ENCODE peak calls at places on chromosomes 13 and 19, in nine cellular contexts. One of them, this sample, is unnamed.

GRCh38 chr13:24208314-24208713 is 47.8 kb downstream of the SPATA13 start:
- DNase-seq in fibroblast of mammary gland: peak
- DNase-seq in NCI-H460: peak
- DNase-seq in RCC 7860: peak
- DNase-seq in GF-D8: no peak
- DNase-seq in ELR: peak
- DNase-seq in HTR-8/SVneo: peak
- DNase-seq in NCI-H2029: peak
- DNase-seq in brain microvascular endothelial cell: peak
- DNase-seq in this sample: no peak

GRCh38 chr19:55640043-55640576 is 692 bp upstream of the ZNF580 start:
- DNase-seq in ELR: peak
- DNase-seq in fibroblast of mammary gland: peak
- DNase-seq in NCI-H2029: peak
- DNase-seq in RCC 7860: no peak
- DNase-seq in brain microvascular endothelial cell: peak
- DNase-seq in GF-D8: peak
- DNase-seq in HTR-8/SVneo: no peak
- DNase-seq in NCI-H460: no peak
- DNase-seq in this sample: peak

GRCh38 chr19:39341122-39341719 is 1.0 kb upstream of the SAMD4B start:
- DNase-seq in ELR: peak
- DNase-seq in HTR-8/SVneo: peak
- DNase-seq in GF-D8: no peak
- DNase-seq in fibroblast of mammary gland: no peak
- DNase-seq in RCC 7860: no peak
- DNase-seq in brain microvascular endothelial cell: no peak
- DNase-seq in NCI-H2029: no peak
- DNase-seq in NCI-H460: no peak
- DNase-seq in this sample: no peak

GRCh38 chr13:112783135-112783945 is 93.5 kb downstream of the ATP11A start:
- DNase-seq in brain microvascular endothelial cell: peak
- DNase-seq in HTR-8/SVneo: no peak
- DNase-seq in GF-D8: peak
- DNase-seq in fibroblast of mammary gland: peak
- DNase-seq in NCI-H2029: no peak
- DNase-seq in RCC 7860: no peak
- DNase-seq in ELR: no peak
- DNase-seq in NCI-H460: no peak
- DNase-seq in this sample: no peak

GRCh38 chr19:36420961-36421748 is 2.7 kb upstream of the ZFP82 start:
- DNase-seq in RCC 7860: no peak
- DNase-seq in fibroblast of mammary gland: peak
- DNase-seq in NCI-H2029: no peak
- DNase-seq in brain microvascular endothelial cell: peak
- DNase-seq in NCI-H460: no peak
- DNase-seq in ELR: peak
- DNase-seq in HTR-8/SVneo: no peak
- DNase-seq in GF-D8: no peak
- DNase-seq in this sample: no peak

GRCh38 chr19:40420766-40421467 is 4.9 kb downstream of the SERTAD1 start:
- DNase-seq in NCI-H2029: peak
- DNase-seq in NCI-H460: peak
- DNase-seq in brain microvascular endothelial cell: peak
- DNase-seq in fibroblast of mammary gland: peak
- DNase-seq in ELR: peak
- DNase-seq in RCC 7860: peak
- DNase-seq in HTR-8/SVneo: peak
- DNase-seq in GF-D8: peak
- DNase-seq in this sample: peak

GRCh38 chr13:31346891-31347290 is 147.1 kb downstream of the B3GLCT start:
- DNase-seq in NCI-H2029: no peak
- DNase-seq in ELR: no peak
- DNase-seq in fibroblast of mammary gland: no peak
- DNase-seq in GF-D8: no peak
- DNase-seq in NCI-H460: no peak
- DNase-seq in RCC 7860: no peak
- DNase-seq in HTR-8/SVneo: no peak
- DNase-seq in brain microvascular endothelial cell: no peak
- DNase-seq in this sample: no peak

GRCh38 chr19:49818691-49819331 is 722 bp downstream of the MED25 start:
- DNase-seq in ELR: no peak
- DNase-seq in HTR-8/SVneo: no peak
- DNase-seq in fibroblast of mammary gland: no peak
- DNase-seq in GF-D8: no peak
- DNase-seq in NCI-H2029: no peak
- DNase-seq in brain microvascular endothelial cell: no peak
- DNase-seq in RCC 7860: no peak
- DNase-seq in NCI-H460: no peak
- DNase-seq in this sample: no peak

GRCh38 chr13:47287291-47287751 is 390.5 kb upstream of the HTR2A start:
- DNase-seq in NCI-H460: no peak
- DNase-seq in brain microvascular endothelial cell: peak
- DNase-seq in RCC 7860: no peak
- DNase-seq in NCI-H2029: no peak
- DNase-seq in fibroblast of mammary gland: peak
- DNase-seq in HTR-8/SVneo: no peak
- DNase-seq in GF-D8: no peak
- DNase-seq in ELR: peak
- DNase-seq in this sample: no peak

GRCh38 chr19:49932041-49932451 is 2.7 kb upstream of the NUP62 start:
- DNase-seq in GF-D8: no peak
- DNase-seq in HTR-8/SVneo: no peak
- DNase-seq in fibroblast of mammary gland: no peak
- DNase-seq in ELR: no peak
- DNase-seq in RCC 7860: peak
- DNase-seq in NCI-H2029: no peak
- DNase-seq in brain microvascular endothelial cell: no peak
- DNase-seq in NCI-H460: no peak
- DNase-seq in this sample: no peak

GRCh38 chr13:26528527-26528926 is 29.0 kb upstream of the WASF3 start:
- DNase-seq in RCC 7860: no peak
- DNase-seq in HTR-8/SVneo: no peak
- DNase-seq in GF-D8: no peak
- DNase-seq in NCI-H460: no peak
- DNase-seq in ELR: no peak
- DNase-seq in NCI-H2029: no peak
- DNase-seq in fibroblast of mammary gland: no peak
- DNase-seq in brain microvascular endothelial cell: no peak
- DNase-seq in this sample: no peak

GRCh38 chr13:40617801-40618356 is 48.6 kb downstream of the FOXO1 start:
- DNase-seq in HTR-8/SVneo: no peak
- DNase-seq in fibroblast of mammary gland: no peak
- DNase-seq in ELR: no peak
- DNase-seq in brain microvascular endothelial cell: no peak
- DNase-seq in NCI-H2029: no peak
- DNase-seq in RCC 7860: no peak
- DNase-seq in GF-D8: no peak
- DNase-seq in NCI-H460: no peak
- DNase-seq in this sample: no peak

GRCh38 chr13:103466761-103467160 is 400.5 kb upstream of the SLC10A2 start:
- DNase-seq in RCC 7860: no peak
- DNase-seq in brain microvascular endothelial cell: no peak
- DNase-seq in GF-D8: no peak
- DNase-seq in fibroblast of mammary gland: no peak
- DNase-seq in NCI-H2029: no peak
- DNase-seq in HTR-8/SVneo: no peak
- DNase-seq in NCI-H460: no peak
- DNase-seq in ELR: no peak
- DNase-seq in this sample: no peak

GRCh38 chr19:2666344-2666994 is 36.0 kb downstream of the GNG7 start:
- DNase-seq in NCI-H2029: no peak
- DNase-seq in RCC 7860: no peak
- DNase-seq in NCI-H460: no peak
- DNase-seq in HTR-8/SVneo: no peak
- DNase-seq in GF-D8: no peak
- DNase-seq in fibroblast of mammary gland: no peak
- DNase-seq in ELR: no peak
- DNase-seq in brain microvascular endothelial cell: no peak
- DNase-seq in this sample: no peak

GRCh38 chr13:108346376-108346775 is 76.9 kb downstream of the TNFSF13B start:
- DNase-seq in NCI-H460: no peak
- DNase-seq in ELR: no peak
- DNase-seq in fibroblast of mammary gland: no peak
- DNase-seq in NCI-H2029: no peak
- DNase-seq in HTR-8/SVneo: no peak
- DNase-seq in RCC 7860: no peak
- DNase-seq in GF-D8: no peak
- DNase-seq in brain microvascular endothelial cell: no peak
- DNase-seq in this sample: no peak

GRCh38 chr13:46962286-46962941 is 65.6 kb upstream of the HTR2A start:
- DNase-seq in NCI-H460: no peak
- DNase-seq in HTR-8/SVneo: no peak
- DNase-seq in GF-D8: no peak
- DNase-seq in brain microvascular endothelial cell: peak
- DNase-seq in ELR: peak
- DNase-seq in NCI-H2029: no peak
- DNase-seq in RCC 7860: no peak
- DNase-seq in fibroblast of mammary gland: peak
- DNase-seq in this sample: no peak

GRCh38 chr19:49435670-49436069 is 5.7 kb downstream of the SLC17A7 start:
- DNase-seq in RCC 7860: no peak
- DNase-seq in fibroblast of mammary gland: no peak
- DNase-seq in HTR-8/SVneo: no peak
- DNase-seq in ELR: no peak
- DNase-seq in NCI-H2029: no peak
- DNase-seq in NCI-H460: no peak
- DNase-seq in GF-D8: no peak
- DNase-seq in brain microvascular endothelial cell: no peak
- DNase-seq in this sample: no peak

GRCh38 chr19:49660338-49660961 is 5.2 kb downstream of the IRF3 start:
- DNase-seq in ELR: no peak
- DNase-seq in RCC 7860: no peak
- DNase-seq in brain microvascular endothelial cell: no peak
- DNase-seq in fibroblast of mammary gland: no peak
- DNase-seq in HTR-8/SVneo: no peak
- DNase-seq in GF-D8: no peak
- DNase-seq in NCI-H2029: no peak
- DNase-seq in NCI-H460: no peak
- DNase-seq in this sample: no peak

This sample was measured in naive thymus-derived CD4-positive, alpha-beta T cell.